ENCODE peak calls at places on chromosomes 4 and X, in five cellular contexts. D is activated naive CD8-positive, alpha-beta T cell treated with anti-CD3 and anti-CD28 coated beads, Interleukin-2, amount 50 U/mL, for 24 hours; G is osteocyte; V is GM23248; F is PC-3. I is an unnamed sample.
A peak's percentile ranks its signal among the peaks of the same experiment; 100 is the strongest.

GRCh38 chr4:139764686-139765085 is 99.1 kb downstream of the MGST2 start:
- DNase-seq in F (no peak), V (no peak), G (no peak), D (no peak), I (no peak)

GRCh38 chr4:159077702-159078495 is 25.0 kb upstream of the RAPGEF2 start:
- DNase-seq in V (no peak), G (no peak), D (no peak), F (peak; percentile 82), I (no peak)

GRCh38 chrX:133297284-133297683 is 79.1 kb upstream of the TFDP3 start:
- DNase-seq in V (peak; percentile 76), D (no peak), F (peak; percentile 86), G (no peak), I (peak; percentile 4)

GRCh38 chrX:39745782-39746181 is 352.0 kb downstream of the BCOR start:
- DNase-seq in F (no peak), V (no peak), G (no peak), D (no peak), I (no peak)

GRCh38 chr4:76716020-76716419 is 181.9 kb downstream of the SOWAHB start:
- DNase-seq in V (no peak), F (no peak), D (no peak), G (no peak), I (no peak)

GRCh38 chr4:186693894-186694293 is 29.8 kb downstream of the FAT1 start:
- DNase-seq in G (no peak), F (no peak), D (no peak), V (no peak), I (no peak)

GRCh38 chr4:119498520-119498919 is 130.1 kb downstream of the PDE5A start:
- DNase-seq in F (no peak), D (no peak), V (peak; percentile 4), G (no peak), I (peak; percentile 32)

GRCh38 chrX:153739754-153740486 is 15.3 kb downstream of the ABCD1 start:
- DNase-seq in G (no peak), V (no peak), D (no peak), F (no peak), I (no peak)

GRCh38 chrX:41499195-41499594 is 52.1 kb downstream of the NYX start:
- DNase-seq in F (no peak), G (no peak), V (no peak), D (no peak), I (no peak)

GRCh38 chr4:153778383-153778782 is 10.5 kb downstream of the SFRP2 start:
- DNase-seq in D (no peak), G (no peak), F (no peak), V (no peak), I (no peak)

GRCh38 chr4:113643505-113643904 is 118.0 kb downstream of the CAMK2D start:
- DNase-seq in F (no peak), D (no peak), V (no peak), G (no peak), I (peak; percentile 32)

GRCh38 chr4:24772061-24772705 is 23.2 kb upstream of the SOD3 start:
- DNase-seq in D (no peak), G (peak; percentile 54), F (no peak), V (no peak), I (no peak)

GRCh38 chrX:71541546-71542022 is 8.7 kb downstream of the OGT start:
- DNase-seq in V (peak; percentile 85), D (no peak), G (no peak), F (peak; percentile 46), I (peak; percentile 65)